ENCODE peak calls at places on chromosomes 1 and 21, in seven cellular contexts. I, R, W, Y, X, U and B are unnamed samples.
A peak's percentile ranks its signal among the peaks of the same experiment; 100 is the strongest.

GRCh38 chr1:165910764-165911421 is 83.5 kb downstream of the UCK2 start:
- DNase-seq in W (no peak), Y (peak; percentile 60), U (peak; percentile 88), X (no peak), I (peak; percentile 29), R (peak; percentile 42), B (no peak)

GRCh38 chr1:1020415-1021009 is 592 bp downstream of the AGRN start:
- DNase-seq in U (no peak), Y (peak; percentile 64), I (peak; percentile 43), R (peak; percentile 74), W (no peak), X (peak; percentile 40), B (no peak)

GRCh38 chr1:14735861-14736260 is 137.4 kb downstream of the KAZN start:
- DNase-seq in Y (no peak), R (no peak), W (no peak), X (no peak), U (no peak), I (no peak), B (no peak)

GRCh38 chr1:14970115-14970798 is 183.3 kb upstream of the TMEM51 start:
- DNase-seq in W (no peak), U (peak; percentile 52), R (peak; percentile 77), X (peak; percentile 88), I (peak; percentile 29), Y (peak; percentile 52), B (peak; percentile 57)

GRCh38 chr1:236553370-236553769 is 29.6 kb downstream of the LGALS8 start:
- DNase-seq in I (no peak), R (no peak), W (no peak), X (no peak), U (no peak), Y (no peak), B (no peak)

GRCh38 chr1:6359568-6360496 is 33.7 kb downstream of the ACOT7 start:
- DNase-seq in W (peak; percentile 29), X (peak; percentile 68), Y (peak; percentile 74), U (peak; percentile 93), R (peak; percentile 91), I (peak; percentile 76), B (peak; percentile 75)

GRCh38 chr1:86708923-86709322 is 4.5 kb downstream of the SH3GLB1 start:
- DNase-seq in I (no peak), X (peak; percentile 72), U (no peak), Y (no peak), W (no peak), R (no peak), B (no peak)

GRCh38 chr1:2104621-2105427 is 54.6 kb downstream of the PRKCZ start:
- DNase-seq in U (no peak), X (no peak), Y (peak; percentile 28), R (peak; percentile 78), W (no peak), I (no peak), B (no peak)

GRCh38 chr1:3498986-3499385 is 44.5 kb downstream of the ARHGEF16 start:
- DNase-seq in R (no peak), X (no peak), U (no peak), Y (no peak), W (no peak), I (no peak), B (no peak)

GRCh38 chr1:166174108-166174507 is 7.3 kb upstream of the FAM78B start:
- DNase-seq in R (peak; percentile 12), Y (peak; percentile 24), W (peak; percentile 65), U (no peak), X (peak; percentile 50), I (no peak), B (peak; percentile 61)

GRCh38 chr1:39183503-39184353 is 20.8 kb upstream of the MACF1 start:
- DNase-seq in X (peak; percentile 85), I (no peak), R (peak; percentile 89), U (peak; percentile 77), W (peak; percentile 66), Y (no peak), B (peak; percentile 62)

GRCh38 chr1:171899838-171900237 is 58.5 kb downstream of the DNM3 start:
- DNase-seq in Y (no peak), X (no peak), W (no peak), I (no peak), R (no peak), U (no peak), B (no peak)

GRCh38 chr1:200409203-200409760 is 554 bp downstream of the ZNF281 start:
- DNase-seq in Y (peak; percentile 59), W (peak; percentile 69), I (peak; percentile 24), R (peak; percentile 53), U (peak; percentile 38), X (peak; percentile 46), B (peak; percentile 21)

GRCh38 chr1:46072975-46073374 is 59.5 kb downstream of the PIK3R3 start:
- DNase-seq in U (no peak), I (no peak), W (no peak), Y (no peak), R (no peak), X (peak; percentile 13), B (no peak)

GRCh38 chr1:201013991-201014815 is 9.3 kb downstream of the KIF21B start:
- DNase-seq in Y (no peak), I (no peak), X (no peak), W (peak; percentile 72), U (no peak), R (no peak), B (no peak)

GRCh38 chr1:227944931-227945890 is 2.5 kb downstream of the WNT9A start:
- DNase-seq in U (peak; percentile 18), I (peak; percentile 15), Y (peak; percentile 71), R (peak; percentile 44), W (no peak), X (no peak), B (no peak)

GRCh38 chr1:30684881-30685795 is 38.2 kb downstream of the MATN1 start:
- DNase-seq in W (peak; percentile 97), U (peak; percentile 97), I (peak; percentile 13), X (no peak), R (peak; percentile 94), Y (peak; percentile 99), B (peak; percentile 62)

GRCh38 chr1:42951588-42951987 is 7.1 kb downstream of the SLC2A1 start:
- DNase-seq in Y (no peak), I (no peak), U (no peak), R (no peak), W (no peak), X (no peak), B (no peak)

GRCh38 chr21:25080161-25080560 is 527.1 kb downstream of the MRPL39 start:
- DNase-seq in X (peak; percentile 88), R (no peak), U (no peak), I (no peak), W (no peak), Y (no peak), B (no peak)

GRCh38 chr1:226565476-226565875 is 16.9 kb downstream of the STUM start:
- DNase-seq in U (no peak), Y (no peak), W (no peak), X (no peak), I (no peak), R (no peak), B (no peak)

GRCh38 chr1:220527279-220528048 is 472 bp upstream of the MARK1 start:
- DNase-seq in Y (peak; percentile 22), W (no peak), X (peak; percentile 34), I (peak; percentile 21), R (peak; percentile 28), U (peak; percentile 79), B (peak; percentile 60)

GRCh38 chr1:220529530-220529920 is 1.6 kb downstream of the MARK1 start:
- DNase-seq in U (no peak), Y (no peak), I (no peak), R (no peak), X (no peak), W (no peak), B (no peak)

GRCh38 chr1:220528049-220528678 is at the start of gene MARK1:
- DNase-seq in Y (peak; percentile 47), R (peak; percentile 82), U (peak; percentile 47), I (peak; percentile 55), W (peak; percentile 78), X (peak; percentile 49), B (peak; percentile 88)

GRCh38 chr1:220528679-220529529 is 968 bp downstream of the MARK1 start:
- DNase-seq in W (peak; percentile 25), Y (no peak), R (peak; percentile 32), X (no peak), I (peak; percentile 18), U (peak; percentile 26), B (no peak)

DNA sequence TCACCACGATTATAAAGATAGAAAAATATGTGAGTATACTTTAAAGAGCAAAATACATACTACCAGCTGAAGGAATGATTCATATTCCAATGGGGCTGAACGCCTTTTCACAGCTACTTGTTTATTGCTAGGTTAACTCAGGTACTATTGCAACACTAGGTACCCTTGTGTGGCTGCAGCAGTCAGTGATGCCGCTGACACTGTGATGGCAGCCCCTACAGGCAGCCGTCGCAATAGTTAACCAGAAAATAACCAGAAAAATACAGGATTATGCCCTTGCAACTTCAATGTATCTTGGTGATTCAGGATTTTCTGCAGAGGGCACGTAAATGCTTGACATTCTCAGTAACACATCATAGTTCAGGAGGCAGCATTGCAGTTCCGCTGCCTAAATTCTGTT is 1.6 kb upstream of the MARK1 start:
- DNase-seq in Y (no peak), U (no peak), W (peak; percentile 31), I (no peak), R (peak; percentile 40), X (no peak), B (no peak)
- TF ChIP-seq CTCF in Y (no peak), U (no peak), W (peak; percentile 58), I (no peak), R (peak; percentile 38), X (peak; percentile 45), B (no peak)

DNA sequence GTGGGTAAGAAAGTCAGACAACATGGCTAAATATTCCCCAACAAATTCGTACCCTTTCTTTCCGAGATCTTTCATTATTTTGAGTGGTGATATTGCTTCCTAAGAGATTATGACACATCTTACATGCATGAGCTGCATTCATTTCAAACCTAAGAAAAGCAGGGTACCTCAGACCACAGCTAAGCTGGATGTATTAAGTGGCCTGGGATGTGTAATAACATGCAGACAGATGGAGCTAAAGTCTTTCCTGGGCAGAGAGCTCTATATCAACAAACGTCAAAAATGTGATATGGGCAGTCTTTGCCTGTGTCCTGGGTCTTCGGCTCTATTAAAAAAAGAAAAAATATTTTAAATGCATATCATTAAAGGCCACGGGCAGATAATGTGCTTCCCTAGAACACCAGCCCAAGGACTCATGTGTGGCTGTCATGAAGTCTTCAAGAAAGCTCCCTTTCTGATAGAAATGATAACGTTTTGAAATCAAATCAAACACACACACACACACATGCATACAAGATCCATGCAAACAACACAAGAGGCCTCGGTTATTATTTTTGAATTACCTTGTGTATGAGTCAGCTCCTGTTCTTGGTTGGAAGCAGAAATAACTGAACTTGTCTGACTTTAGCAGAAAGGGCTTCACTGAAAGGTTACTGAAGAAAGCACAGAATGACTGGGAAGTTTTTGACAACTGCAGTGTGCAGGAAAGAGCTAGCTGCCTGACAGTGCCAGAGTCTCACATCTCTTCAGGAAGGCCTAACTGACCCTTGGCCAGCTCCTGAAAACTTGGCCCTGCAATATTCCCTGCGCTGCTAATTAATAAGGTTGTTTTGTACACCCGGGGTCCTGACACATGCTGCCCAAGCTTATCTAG is 231.2 kb downstream of the DSCAM start:
- DNase-seq in I (no peak), R (peak; percentile 40), U (no peak), W (peak; percentile 68), X (peak; percentile 62), Y (no peak), B (no peak)
- H3K9me3 ChIP-seq in I (no peaks in the 10 kb centered on the region), R (no peaks in the 10 kb centered on the region), U (no peaks in the 10 kb centered on the region), W (peaks cover 6% of the 10 kb centered on the region), X (no peaks in the 10 kb centered on the region), Y (no peaks in the 10 kb centered on the region), B (no peaks in the 10 kb centered on the region)

GRCh38 chr1:245380790-245381535 is 226.2 kb downstream of the KIF26B start:
- DNase-seq in I (no peak), W (no peak), Y (no peak), R (no peak), X (peak; percentile 21), U (no peak), B (no peak)
- TF ChIP-seq CTCF in I (no peak), W (peak; percentile 61), Y (no peak), R (peak; percentile 27), X (peak; percentile 38), U (no peak), B (peak; percentile 40)

GRCh38 chr1:159474926-159475325 is 35.4 kb downstream of the OR10J1 start:
- DNase-seq in R (no peak), U (no peak), X (no peak), Y (no peak), W (no peak), I (no peak), B (no peak)
- H3K9me3 ChIP-seq in R (no peaks in the 10 kb centered on the region), U (no peaks in the 10 kb centered on the region), X (no peaks in the 10 kb centered on the region), Y (no peaks in the 10 kb centered on the region), W (no peaks in the 10 kb centered on the region), I (no peaks in the 10 kb centered on the region), B (no peaks in the 10 kb centered on the region)